ENCODE peak calls at places on chromosomes 2 and 18, in four cellular contexts. One of them, this sample, is unnamed.

GRCh38 chr2:50831666-50832065 is 200.3 kb downstream of the NRXN1 start:
- DNase-seq in IMR-90: no peak
- DNase-seq in H9: no peak
- DNase-seq in H1: no peak
- DNase-seq in this sample: no peak

GRCh38 chr2:168723494-168723893 is 78.9 kb upstream of the NOSTRIN start:
- DNase-seq in IMR-90: no peak
- DNase-seq in H9: no peak
- DNase-seq in H1: no peak
- DNase-seq in this sample: no peak

GRCh38 chr18:74836296-74837139 is 238.8 kb downstream of the ZNF407 start:
- DNase-seq in IMR-90: peak; percentile 72
- DNase-seq in H9: no peak
- DNase-seq in H1: no peak
- DNase-seq in this sample: no peak

GRCh38 chr2:86686460-86686859 is 33.6 kb upstream of the RMND5A start:
- DNase-seq in IMR-90: no peak
- DNase-seq in H9: no peak
- DNase-seq in H1: no peak
- DNase-seq in this sample: no peak

GRCh38 chr2:73987109-73987947 is 2.6 kb downstream of the TET3 start:
- DNase-seq in IMR-90: peak; percentile 62
- DNase-seq in H9: no peak
- DNase-seq in H1: no peak
- DNase-seq in this sample: no peak

GRCh38 chr2:138829326-138829725 is 49.1 kb upstream of the NXPH2 start:
- DNase-seq in IMR-90: peak; percentile 4
- DNase-seq in H9: peak; percentile 66
- DNase-seq in H1: peak; percentile 23
- DNase-seq in this sample: peak; percentile 75

GRCh38 chr18:2002604-2003003 is 568.7 kb downstream of the METTL4 start:
- DNase-seq in IMR-90: no peak
- DNase-seq in H9: no peak
- DNase-seq in H1: no peak
- DNase-seq in this sample: peak; percentile 51

GRCh38 chr2:204964413-204964812 is 419.1 kb downstream of the PARD3B start:
- DNase-seq in IMR-90: no peak
- DNase-seq in H9: no peak
- DNase-seq in H1: no peak
- DNase-seq in this sample: no peak

GRCh38 chr18:73924836-73925235 is 222.8 kb downstream of the FBXO15 start:
- DNase-seq in IMR-90: peak; percentile 65
- DNase-seq in H9: no peak
- DNase-seq in H1: no peak
- DNase-seq in this sample: no peak

DNA sequence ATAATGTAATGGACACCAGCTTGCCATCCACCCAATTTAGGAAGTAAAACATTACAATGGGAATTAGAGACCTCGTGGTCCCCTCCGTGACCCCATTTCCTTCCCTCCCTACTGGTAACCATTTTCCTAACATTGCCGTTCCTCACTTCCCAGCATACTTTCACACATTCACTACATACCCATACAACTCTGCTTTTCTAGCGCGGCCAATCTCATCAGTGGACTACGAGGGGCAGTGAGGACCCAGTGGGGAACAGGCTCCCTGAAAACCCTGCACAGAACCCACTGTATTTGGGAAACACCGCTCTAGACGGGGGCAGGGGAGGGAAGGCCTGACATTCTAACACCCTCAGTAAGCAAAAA is 1.1 kb downstream of the ENOSF1 start:
- DNase-seq in IMR-90: no peak
- DNase-seq in H9: no peak
- DNase-seq in H1: no peak
- DNase-seq in this sample: peak; percentile 43
- H2AK5ac ChIP-seq in IMR-90: peak overlapping the region; percentile 59
- H2AK5ac ChIP-seq in H9: no peak overlapping the region
- H2AK5ac ChIP-seq in H1: peak overlapping the region; percentile 53
- H2AK5ac ChIP-seq in this sample: peak overlapping the region; percentile 72

GRCh38 chr18:12880532-12880892 is 3.5 kb downstream of the PTPN2 start:
- DNase-seq in IMR-90: no peak
- DNase-seq in H9: no peak
- DNase-seq in H1: no peak
- DNase-seq in this sample: no peak
- H3K27ac ChIP-seq in IMR-90: no peak overlapping the region
- H3K27ac ChIP-seq in H9: no peak overlapping the region
- H3K27ac ChIP-seq in H1: no peak overlapping the region
- H3K27ac ChIP-seq in this sample: no peak overlapping the region

DNA sequence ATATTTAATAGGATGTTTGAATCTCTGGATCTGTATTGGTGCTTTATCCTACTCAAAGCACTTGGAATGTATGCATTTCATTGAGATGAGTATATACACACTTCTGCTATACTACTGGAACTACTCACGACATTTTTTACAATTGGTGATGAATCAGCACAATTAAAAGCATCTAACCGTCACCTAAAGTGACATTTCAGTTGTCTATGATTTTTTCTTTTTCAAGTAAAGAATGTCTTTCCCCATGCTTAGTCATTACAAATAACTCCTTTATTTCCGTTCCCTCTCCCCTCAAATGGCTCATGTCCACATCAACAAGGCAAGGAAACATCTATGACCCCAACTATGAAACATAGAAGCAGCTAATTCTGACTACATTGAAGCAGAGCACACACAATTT is 77.3 kb downstream of the CLIP4 start:
- DNase-seq in IMR-90: peak; percentile 41
- DNase-seq in H9: no peak
- DNase-seq in H1: no peak
- DNase-seq in this sample: no peak
- H4K5ac ChIP-seq in IMR-90: no peak overlapping the region
- H4K5ac ChIP-seq in H9: no peak overlapping the region
- H4K5ac ChIP-seq in H1: no peak overlapping the region
- H4K5ac ChIP-seq in this sample: no peak overlapping the region

GRCh38 chr2:42795275-42795674 is 2.9 kb upstream of the HAAO start:
- DNase-seq in IMR-90: no peak
- DNase-seq in H9: no peak
- DNase-seq in H1: no peak
- DNase-seq in this sample: no peak

GRCh38 chr2:42794271-42795046 is 2.1 kb upstream of the HAAO start:
- DNase-seq in IMR-90: no peak
- DNase-seq in H9: peak; percentile 78
- DNase-seq in H1: peak; percentile 38
- DNase-seq in this sample: peak; percentile 90

GRCh38 chr2:42792583-42793313 is at the start of gene HAAO:
- DNase-seq in IMR-90: no peak
- DNase-seq in H9: peak; percentile 54
- DNase-seq in H1: no peak
- DNase-seq in this sample: peak; percentile 87

GRCh38 chr2:42792087-42792582 is 248 bp downstream of the HAAO start:
- DNase-seq in IMR-90: no peak
- DNase-seq in H9: no peak
- DNase-seq in H1: no peak
- DNase-seq in this sample: no peak

DNA sequence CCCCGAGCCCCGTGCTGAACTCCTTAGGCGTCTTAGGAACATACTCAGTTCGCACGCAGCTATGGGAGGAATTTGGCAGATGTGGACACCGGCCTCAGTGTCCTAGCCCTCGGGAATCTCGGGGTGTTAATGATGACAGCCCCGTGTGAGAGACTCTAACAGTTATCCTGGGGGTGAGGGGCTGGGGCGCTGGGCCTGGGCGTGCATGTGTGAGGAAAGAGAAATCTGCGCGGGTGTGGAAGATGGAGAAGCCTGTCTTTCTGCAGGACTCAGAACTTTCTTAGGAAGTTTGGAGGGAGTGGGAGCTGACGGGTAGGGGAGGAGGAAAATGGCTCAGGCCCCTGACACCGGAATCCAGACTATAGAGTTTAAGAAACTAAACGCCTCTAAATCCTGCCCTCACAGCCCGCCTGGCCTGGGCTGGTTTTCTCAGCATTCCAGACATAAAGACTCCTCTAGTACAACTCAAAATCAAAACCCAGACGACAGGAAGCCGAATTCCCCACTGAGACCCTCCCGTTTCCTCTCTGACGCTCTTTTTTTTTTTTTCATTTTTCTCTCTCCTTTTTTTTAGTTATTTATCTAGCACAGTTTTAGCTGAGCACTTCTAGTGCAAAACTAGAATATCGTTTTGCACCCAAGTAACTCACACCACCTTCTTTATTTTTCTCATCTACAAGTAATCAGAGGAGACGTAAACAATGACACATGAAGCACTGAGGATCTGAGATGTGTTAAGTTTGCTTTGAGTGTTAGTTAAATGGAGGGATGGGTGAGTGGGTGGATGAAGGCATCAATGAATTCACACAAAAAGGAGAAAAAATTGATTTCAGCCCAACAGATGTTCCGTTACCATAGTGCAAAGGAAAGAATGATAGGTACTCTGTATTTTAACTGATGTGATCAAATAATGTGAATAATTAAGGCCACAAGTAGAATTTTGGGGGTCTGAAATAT is 1.2 kb upstream of the HAAO start:
- DNase-seq in IMR-90: no peak
- DNase-seq in H9: no peak
- DNase-seq in H1: no peak
- DNase-seq in this sample: peak; percentile 65
- H2AK5ac ChIP-seq in IMR-90: no peak overlapping the region
- H2AK5ac ChIP-seq in H9: no peak overlapping the region
- H2AK5ac ChIP-seq in H1: no peak overlapping the region
- H2AK5ac ChIP-seq in this sample: no peak overlapping the region

GRCh38 chr2:146978891-146979555 is 865.8 kb upstream of the ACVR2A start:
- DNase-seq in IMR-90: no peak
- DNase-seq in H9: no peak
- DNase-seq in H1: no peak
- DNase-seq in this sample: no peak

GRCh38 chr2:146979746-146980145 is 865.1 kb upstream of the ACVR2A start:
- DNase-seq in IMR-90: no peak
- DNase-seq in H9: no peak
- DNase-seq in H1: no peak
- DNase-seq in this sample: no peak

GRCh38 chr2:146982393-146982846 is 862.4 kb upstream of the ACVR2A start:
- DNase-seq in IMR-90: peak; percentile 69
- DNase-seq in H9: no peak
- DNase-seq in H1: no peak
- DNase-seq in this sample: no peak

GRCh38 chr2:146984014-146984413 is 860.8 kb upstream of the ACVR2A start:
- DNase-seq in IMR-90: no peak
- DNase-seq in H9: no peak
- DNase-seq in H1: no peak
- DNase-seq in this sample: peak; percentile 29

GRCh38 chr2:146981921-146982320 is 862.9 kb upstream of the ACVR2A start:
- DNase-seq in IMR-90: peak; percentile 24
- DNase-seq in H9: no peak
- DNase-seq in H1: no peak
- DNase-seq in this sample: no peak
- H3K27ac ChIP-seq in IMR-90: peak overlapping the region; percentile 65
- H3K27ac ChIP-seq in H9: no peak overlapping the region
- H3K27ac ChIP-seq in H1: no peak overlapping the region
- H3K27ac ChIP-seq in this sample: no peak overlapping the region